ENCODE peak calls at places on chromosomes 13 and 19, in eight cellular contexts. E is GM12878, B is foreskin keratinocyte, T is IMR-90, W is GM23248, Q is OCI-LY7, H is cardiac muscle cell, G is pancreas. D is an unnamed sample. For H3K4me1, the result is how much of the 10 kb centered on the place peaks cover.

GRCh38 chr13:25687622-25688225 is 315.9 kb downstream of the ATP8A2 start:
- DNase-seq in Q (no peak), E (no peak), W (no peak), T (no peak), G (no peak), H (peak), B (no peak), D (no peak)

GRCh38 chr19:42088471-42089190 is 12.7 kb downstream of the ZNF574 start:
- DNase-seq in W (peak), Q (no peak), T (peak), B (peak), G (no peak), H (peak), E (no peak), D (no peak)

GRCh38 chr13:75774176-75774575 is 138.0 kb downstream of the LMO7 start:
- DNase-seq in Q (no peak), W (peak), G (no peak), B (no peak), T (peak), E (no peak), H (no peak), D (no peak)

GRCh38 chr19:1046836-1047695 is 7.2 kb downstream of the ABCA7 start:
- DNase-seq in H (no peak), T (no peak), Q (no peak), G (no peak), W (no peak), B (no peak), E (no peak), D (no peak)

GRCh38 chr19:55696301-55697068 is 21.5 kb downstream of the EPN1 start:
- DNase-seq in B (no peak), T (no peak), W (no peak), H (no peak), G (no peak), E (no peak), Q (no peak), D (no peak)

GRCh38 chr19:47445937-47446402 is 25.7 kb downstream of the SLC8A2 start:
- DNase-seq in Q (peak), T (no peak), G (peak), H (peak), B (no peak), W (peak), E (no peak), D (peak)

GRCh38 chr19:53823380-53824120 is 564 bp downstream of the NLRP12 start:
- DNase-seq in Q (no peak), E (no peak), H (no peak), W (no peak), B (no peak), G (no peak), T (no peak), D (no peak)

GRCh38 chr19:3025516-3025890 is 3.6 kb downstream of the TLE2 start:
- DNase-seq in H (no peak), W (no peak), T (no peak), B (no peak), G (no peak), Q (no peak), E (no peak), D (no peak)

GRCh38 chr19:17109962-17110598 is 34.5 kb downstream of the MYO9B start:
- DNase-seq in Q (no peak), H (no peak), G (peak), E (peak), W (no peak), B (no peak), T (no peak), D (peak)

GRCh38 chr13:28415994-28416411 is 78.9 kb downstream of the FLT1 start:
- DNase-seq in E (no peak), H (no peak), W (no peak), B (no peak), Q (no peak), G (no peak), T (no peak), D (no peak)

GRCh38 chr13:30864352-30865130 is 41.5 kb upstream of the MEDAG start:
- DNase-seq in W (peak), H (peak), Q (no peak), G (no peak), B (peak), T (peak), E (no peak), D (no peak)

GRCh38 chr19:38844093-38844686 is 5.6 kb downstream of the HNRNPL start:
- DNase-seq in W (no peak), G (no peak), H (no peak), B (no peak), T (no peak), E (no peak), Q (no peak), D (no peak)

GRCh38 chr13:113654591-113655357 is 3.2 kb downstream of the ATP4B start:
- DNase-seq in T (no peak), H (no peak), E (no peak), B (no peak), G (no peak), Q (no peak), W (no peak), D (no peak)
- H3K4me1 ChIP-seq in T (under half), H (under half), E (under half), B (under half), G (under half), Q (under half), W (under half), D (under half)

GRCh38 chr13:48489666-48490065 is 43.2 kb downstream of the RCBTB2 start:
- DNase-seq in W (no peak), H (no peak), E (no peak), T (no peak), Q (no peak), G (no peak), B (no peak), D (no peak)

GRCh38 chr13:48492123-48493075 is 40.5 kb downstream of the RCBTB2 start:
- DNase-seq in Q (peak), G (peak), H (peak), B (no peak), T (peak), E (peak), W (peak), D (peak)

GRCh38 chr13:48493076-48493765 is 39.7 kb downstream of the RCBTB2 start:
- DNase-seq in G (no peak), H (peak), T (no peak), W (peak), Q (peak), E (no peak), B (no peak), D (peak)

GRCh38 chr13:48490241-48490640 is 42.6 kb downstream of the RCBTB2 start:
- DNase-seq in T (no peak), G (no peak), H (no peak), Q (no peak), W (no peak), E (no peak), B (no peak), D (no peak)

DNA sequence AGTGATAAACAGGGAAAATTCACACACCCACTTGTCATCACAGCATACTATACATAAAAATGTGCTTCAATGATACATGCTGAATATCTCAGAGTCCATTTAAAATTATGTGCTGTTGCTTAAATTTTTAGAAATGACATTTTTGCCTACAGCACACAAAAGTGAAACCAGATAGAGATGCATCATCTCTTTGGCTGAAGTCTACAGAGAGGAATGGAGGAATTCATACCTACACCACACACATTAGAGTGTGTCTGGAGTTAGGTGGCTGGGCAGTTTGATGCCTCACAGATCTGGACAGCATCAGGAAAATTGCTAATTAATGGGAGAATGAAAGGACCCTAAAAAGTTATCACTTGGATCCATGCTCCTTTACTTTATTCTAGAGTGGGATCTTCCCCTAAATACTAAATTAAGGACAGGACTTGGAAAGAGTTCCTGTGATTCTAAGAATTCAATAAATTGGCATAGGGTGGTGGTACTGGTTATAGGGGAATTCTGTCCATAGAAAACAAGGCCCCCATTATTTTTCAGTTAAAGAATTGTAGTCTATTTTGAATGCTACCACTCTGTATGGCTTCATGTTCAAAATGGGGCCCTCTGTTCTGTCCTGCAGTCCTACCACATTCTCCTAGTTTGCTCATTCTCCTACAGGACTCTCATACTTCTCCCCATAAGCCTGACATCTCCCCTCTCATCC is 41.3 kb downstream of the RCBTB2 start:
- DNase-seq in B (no peak), T (peak), W (peak), G (no peak), E (no peak), Q (no peak), H (no peak), D (no peak)
- H3K4me1 ChIP-seq in B (under half), T (under half), W (under half), G (under half), E (half or more), Q (half or more), H (under half), D (half or more)

DNA sequence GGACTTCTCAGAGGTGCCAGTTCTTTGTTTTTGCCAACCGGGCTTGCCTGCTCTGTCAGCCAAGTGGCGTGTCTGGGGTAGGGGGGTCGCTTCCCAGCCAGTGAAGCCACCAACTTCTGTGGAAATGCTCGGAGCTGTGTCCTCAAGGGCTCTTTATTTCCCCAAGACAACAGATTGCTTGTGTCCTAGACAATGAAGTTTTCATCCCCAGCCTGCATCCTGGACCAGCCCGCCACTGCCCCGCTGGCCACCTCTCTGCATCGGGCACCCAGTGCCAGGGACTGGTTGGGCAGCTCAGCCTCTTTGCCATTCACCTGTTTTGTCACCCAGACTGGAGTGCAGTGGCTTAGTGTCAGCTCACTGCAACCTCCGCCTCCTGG is 3.7 kb downstream of the RAB11B start:
- DNase-seq in G (no peak), T (no peak), E (no peak), W (no peak), Q (no peak), B (no peak), H (no peak), D (no peak)
- H3K4me1 ChIP-seq in G (half or more), T (under half), E (under half), W (under half), Q (under half), B (under half), H (under half), D (under half)

DNA sequence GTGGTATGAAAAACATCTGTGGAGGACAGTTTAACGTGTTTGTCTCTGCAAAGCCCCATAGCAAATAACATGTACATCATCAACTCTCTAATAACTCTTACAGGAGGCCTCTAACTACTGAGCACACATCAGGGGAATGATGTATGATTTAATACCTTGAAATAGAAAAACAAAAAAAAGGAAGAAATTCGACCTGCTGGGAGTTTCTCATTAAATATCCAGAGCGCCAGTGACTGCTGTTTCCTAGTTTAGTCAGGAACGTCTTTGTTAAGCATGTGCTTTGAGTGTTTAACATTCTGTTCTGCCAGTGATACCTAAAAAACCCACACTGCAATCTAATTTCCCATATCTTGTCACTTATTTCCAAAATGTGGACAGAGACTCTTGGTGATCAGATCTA is 235.4 kb downstream of the PCDH20 start:
- DNase-seq in E (no peak), H (no peak), G (no peak), Q (no peak), W (no peak), B (no peak), T (no peak), D (no peak)
- H3K4me1 ChIP-seq in E (under half), H (under half), G (under half), Q (under half), W (under half), B (under half), T (under half), D (under half)

GRCh38 chr19:10736916-10737551 is 19.2 kb downstream of the DNM2 start:
- DNase-seq in H (no peak), W (no peak), B (no peak), E (no peak), T (no peak), G (no peak), Q (no peak), D (no peak)

GRCh38 chr19:10730932-10731331 is 13.1 kb downstream of the DNM2 start:
- DNase-seq in H (no peak), W (no peak), E (no peak), Q (no peak), T (no peak), B (no peak), G (no peak), D (no peak)

GRCh38 chr19:10736189-10736588 is 18.3 kb downstream of the DNM2 start:
- DNase-seq in W (no peak), B (no peak), H (no peak), Q (no peak), T (no peak), G (no peak), E (no peak), D (no peak)

GRCh38 chr19:10737680-10738079 is 19.8 kb downstream of the DNM2 start:
- DNase-seq in G (no peak), W (no peak), E (no peak), B (no peak), T (no peak), Q (peak), H (no peak), D (no peak)

DNA sequence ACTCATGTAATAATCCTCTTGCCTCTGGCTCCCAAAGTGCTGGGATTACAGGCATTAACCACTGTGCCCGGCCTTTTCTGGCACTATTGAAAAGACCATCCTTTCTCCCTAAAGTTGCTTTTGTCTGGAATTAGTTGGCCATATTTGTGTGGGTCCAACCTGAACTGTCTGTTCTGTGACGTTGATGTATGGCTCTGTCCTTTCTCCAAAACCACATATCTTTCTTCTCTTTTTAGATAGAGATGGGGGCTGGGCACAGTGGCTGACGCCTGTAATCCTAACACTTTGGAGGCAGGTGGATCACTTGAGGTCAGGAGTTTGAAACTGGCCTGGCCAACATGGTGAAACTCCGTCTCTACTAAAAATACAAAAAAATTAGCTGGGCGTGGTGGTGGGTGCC is 17.9 kb downstream of the DNM2 start:
- DNase-seq in Q (no peak), T (no peak), G (no peak), H (no peak), W (no peak), B (no peak), E (no peak), D (no peak)
- H3K4me1 ChIP-seq in Q (half or more), T (under half), G (under half), H (under half), W (under half), B (under half), E (under half), D (under half)

GRCh38 chr19:40165362-40165937 is 25.8 kb upstream of the MAP3K10 start:
- DNase-seq in E (no peak), W (peak), B (no peak), T (no peak), H (peak), G (peak), Q (peak), D (peak)
- H3K4me1 ChIP-seq in E (under half), W (under half), B (under half), T (under half), H (under half), G (under half), Q (under half), D (under half)

GRCh38 chr19:13036366-13036976 is 41.2 kb downstream of the NFIX start:
- DNase-seq in B (peak), E (no peak), Q (no peak), W (peak), T (peak), H (peak), G (no peak), D (no peak)
- H3K4me1 ChIP-seq in B (under half), E (under half), Q (under half), W (half or more), T (half or more), H (under half), G (under half), D (under half)

D was measured in CD8-positive, alpha-beta memory T cell.